ENCODE peak calls at places on chromosomes 2 and 18, in ten cellular contexts. S is cardiac muscle cell, N is PC-3, D is tibial artery, A is ovary, P is PC-9, Y is adrenal gland, Q is K562, E is OCI-LY7, R is IMR-90. K is an unnamed sample.

GRCh38 chr2:226985227-226985946 is 149.5 kb downstream of the RHBDD1 start:
- DNase-seq in D (no peak), A (peak), S (peak), N (peak), R (peak), Y (peak), P (peak), Q (peak), E (peak), K (no peak)

GRCh38 chr18:28183418-28184078 is 6.6 kb upstream of the CDH2 start:
- DNase-seq in Q (no peak), Y (no peak), R (peak), A (no peak), S (peak), D (no peak), P (no peak), E (no peak), N (peak), K (no peak)

GRCh38 chr18:34358923-34359322 is 134.2 kb upstream of the NOL4 start:
- DNase-seq in Y (no peak), N (no peak), R (no peak), S (no peak), A (no peak), E (no peak), P (no peak), D (no peak), Q (no peak), K (no peak)

GRCh38 chr2:1341409-1342120 is 71.7 kb upstream of the TPO start:
- DNase-seq in P (no peak), Y (no peak), N (no peak), E (no peak), R (no peak), A (no peak), S (no peak), D (no peak), Q (no peak), K (no peak)

GRCh38 chr2:12488365-12488972 is 228.3 kb upstream of the TRIB2 start:
- DNase-seq in A (no peak), N (no peak), Q (no peak), R (no peak), D (no peak), S (no peak), P (no peak), E (peak), Y (no peak), K (no peak)

GRCh38 chr18:45774065-45774521 is 50.1 kb downstream of the SLC14A1 start:
- DNase-seq in S (peak), E (no peak), N (peak), P (no peak), Y (no peak), A (no peak), R (peak), D (no peak), Q (no peak), K (peak)

GRCh38 chr2:128820427-128820826 is 501.8 kb upstream of the HS6ST1 start:
- DNase-seq in E (no peak), Q (no peak), P (no peak), A (no peak), D (no peak), R (no peak), N (no peak), S (no peak), Y (no peak), K (no peak)

GRCh38 chr18:4549164-4549920 is 94.2 kb upstream of the DLGAP1 start:
- DNase-seq in E (no peak), Q (no peak), R (no peak), N (no peak), Y (no peak), A (no peak), D (no peak), S (no peak), P (no peak), K (no peak)

GRCh38 chr18:68847219-68847860 is 49.5 kb downstream of the CCDC102B start:
- DNase-seq in Y (no peak), Q (no peak), S (peak), D (no peak), A (no peak), R (peak), E (peak), N (peak), P (no peak), K (no peak)

GRCh38 chr18:3511980-3512379 is 62.0 kb downstream of the TGIF1 start:
- DNase-seq in S (peak), N (peak), R (peak), D (no peak), P (peak), Y (peak), E (no peak), Q (no peak), A (no peak), K (peak)

GRCh38 chr2:99278793-99279291 is 22.2 kb downstream of the LYG1 start:
- DNase-seq in E (no peak), Y (peak), R (peak), D (no peak), A (no peak), P (no peak), S (peak), Q (no peak), N (peak), K (peak)

GRCh38 chr2:203484266-203485112 is 50.6 kb downstream of the RAPH1 start:
- DNase-seq in N (peak), Q (no peak), D (no peak), E (peak), R (peak), P (peak), A (no peak), S (peak), Y (no peak), K (no peak)

GRCh38 chr18:75206637-75207297 is 2.2 kb downstream of the PTGR3 start:
- DNase-seq in A (no peak), Y (no peak), Q (no peak), E (no peak), D (no peak), N (no peak), R (no peak), S (no peak), P (no peak), K (no peak)

GRCh38 chr2:128386066-128386465 is 67.4 kb upstream of the HS6ST1 start:
- DNase-seq in E (no peak), Y (no peak), Q (peak), R (no peak), D (peak), A (no peak), S (no peak), N (no peak), P (no peak), K (no peak)

GRCh38 chr2:47519604-47520301 is 116.8 kb downstream of the MSH2 start:
- DNase-seq in S (no peak), E (peak), Q (no peak), R (no peak), N (no peak), A (no peak), D (no peak), Y (no peak), P (no peak), K (no peak)

GRCh38 chr2:111121028-111121872 is 536 bp downstream of the BCL2L11 start:
- DNase-seq in R (no peak), A (peak), D (peak), P (peak), E (peak), Q (peak), N (peak), Y (peak), S (no peak), K (no peak)

GRCh38 chr2:120275617-120276400 is 23.2 kb downstream of the RALB start:
- DNase-seq in Y (no peak), R (no peak), E (no peak), P (no peak), D (no peak), S (no peak), Q (no peak), N (no peak), A (no peak), K (no peak)

GRCh38 chr2:120283649-120284048 is 31.0 kb downstream of the RALB start:
- DNase-seq in R (peak), D (no peak), Q (no peak), E (no peak), A (no peak), S (no peak), P (no peak), N (no peak), Y (no peak), K (no peak)

GRCh38 chr2:120277505-120278205 is 25.0 kb downstream of the RALB start:
- DNase-seq in Q (no peak), R (no peak), D (no peak), P (no peak), A (no peak), Y (no peak), S (no peak), E (no peak), N (no peak), K (no peak)

GRCh38 chr2:120278901-120279300 is 26.2 kb downstream of the RALB start:
- DNase-seq in A (no peak), E (no peak), Y (no peak), N (no peak), D (no peak), P (no peak), Q (no peak), R (no peak), S (no peak), K (no peak)

DNA sequence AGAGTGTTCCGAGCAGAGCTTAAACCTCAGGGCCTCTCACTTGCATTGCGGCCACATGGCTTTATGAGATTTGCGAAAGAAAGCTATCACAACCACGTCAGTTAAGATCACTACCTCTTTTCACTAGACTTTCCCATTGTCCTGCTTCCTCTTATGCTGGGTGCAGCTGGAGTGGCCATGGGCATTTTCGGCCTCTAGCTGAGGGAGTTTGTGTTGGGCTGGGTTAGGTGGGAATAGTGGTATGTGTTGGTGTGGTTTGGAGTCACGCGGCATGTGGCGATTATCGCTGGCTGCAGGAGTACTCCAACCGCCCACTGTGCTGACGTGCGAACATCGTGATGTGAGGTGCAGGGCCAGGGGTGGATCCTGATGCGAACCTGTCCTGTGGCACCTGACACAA is 27.1 kb downstream of the RALB start:
- DNase-seq in E (no peak), S (no peak), A (no peak), P (no peak), Y (no peak), N (no peak), Q (no peak), D (no peak), R (no peak), K (no peak)
- H3K27ac ChIP-seq in E (no peak), S (no peak), A (no peak), P (no peak), Y (no peak), N (no peak), Q (no peak), D (no peak), R (no peak), K (no peak)

GRCh38 chr2:209681201-209681735 is 90.4 kb upstream of the UNC80 start:
- DNase-seq in R (no peak), P (no peak), S (no peak), E (no peak), Q (no peak), N (no peak), D (no peak), A (no peak), Y (no peak), K (no peak)
- H3K27ac ChIP-seq in R (no peak), P (no peak), S (no peak), E (no peak), Q (no peak), N (no peak), D (no peak), A (no peak), Y (no peak), K (no peak)

GRCh38 chr2:64737547-64737946 is 83.8 kb upstream of the SERTAD2 start:
- DNase-seq in D (no peak), R (peak), A (no peak), N (no peak), Q (no peak), P (no peak), Y (no peak), S (no peak), E (no peak), K (no peak)
- H3K27ac ChIP-seq in D (no peak), R (no peak), A (no peak), N (no peak), Q (no peak), P (no peak), Y (no peak), S (no peak), E (no peak), K (no peak)

DNA sequence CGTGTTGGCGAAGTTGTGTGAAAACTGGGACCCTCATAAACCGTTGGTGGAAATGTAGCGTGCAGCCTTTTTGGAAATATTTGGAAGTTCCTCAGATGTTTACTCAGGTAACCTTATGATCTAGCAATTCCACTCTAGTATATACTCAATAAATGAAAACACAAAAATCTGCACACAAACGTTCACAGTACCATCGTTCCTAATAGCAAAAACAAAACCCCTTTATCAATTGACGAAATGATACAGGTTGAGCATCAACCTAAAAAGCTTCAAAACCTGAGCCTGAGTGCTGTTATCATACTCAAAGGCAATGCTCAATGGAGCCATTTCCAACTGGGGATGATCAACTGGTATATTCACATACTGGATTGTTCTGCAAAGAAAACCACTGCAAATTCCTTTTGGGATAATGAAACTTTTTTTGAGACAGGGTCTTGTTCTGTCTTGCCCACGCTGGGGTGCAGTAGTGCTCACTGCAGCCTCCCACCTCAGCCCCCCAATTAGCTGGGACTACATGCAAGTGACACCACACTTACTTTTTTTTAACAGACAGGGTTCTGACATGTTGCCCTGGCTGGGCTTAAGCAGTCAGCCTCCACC is 777 bp upstream of the C18orf32 start:
- DNase-seq in N (no peak), Q (no peak), D (no peak), E (no peak), P (no peak), S (peak), A (no peak), Y (no peak), R (no peak), K (no peak)
- H3K27ac ChIP-seq in N (peak), Q (peak), D (peak), E (peak), P (peak), S (peak), A (no peak), Y (peak), R (no peak), K (peak)